ENCODE peak calls at places on chromosomes 2 and 18, in nine cellular contexts. One of them, this sample, is unnamed.

GRCh38 chr2:177429688-177430325 is 37.2 kb downstream of the AGPS start:
- DNase-seq in NCI-H1105: no peak
- DNase-seq in NCI-H2227 treated with DMSO at 0.1 percent for 48 hours: no peak
- DNase-seq in SK-N-SH: no peak
- DNase-seq in activated B cell treated with CpG ODN at 0.5 μM for 24 hours: no peak
- DNase-seq in NCI-H1417: no peak
- DNase-seq in choroid plexus epithelial cell: peak; percentile 96
- DNase-seq in stimulated activated CD8-positive, alpha-beta memory T cell treated with anti-CD3 and anti-CD28 coated beads, Interleukin-15, amount 100 ng/mL, for 24 hours: no peak
- DNase-seq in GM06990: no peak
- DNase-seq in this sample: no peak

GRCh38 chr18:1539276-1539675 is 634.6 kb downstream of the ADCYAP1 start:
- DNase-seq in choroid plexus epithelial cell: no peak
- DNase-seq in GM06990: no peak
- DNase-seq in NCI-H1417: no peak
- DNase-seq in NCI-H2227 treated with DMSO at 0.1 percent for 48 hours: no peak
- DNase-seq in activated B cell treated with CpG ODN at 0.5 μM for 24 hours: no peak
- DNase-seq in SK-N-SH: no peak
- DNase-seq in NCI-H1105: no peak
- DNase-seq in stimulated activated CD8-positive, alpha-beta memory T cell treated with anti-CD3 and anti-CD28 coated beads, Interleukin-15, amount 100 ng/mL, for 24 hours: no peak
- DNase-seq in this sample: no peak

GRCh38 chr2:171792922-171793580 is 101.0 kb downstream of the SLC25A12 start:
- DNase-seq in stimulated activated CD8-positive, alpha-beta memory T cell treated with anti-CD3 and anti-CD28 coated beads, Interleukin-15, amount 100 ng/mL, for 24 hours: no peak
- DNase-seq in SK-N-SH: no peak
- DNase-seq in activated B cell treated with CpG ODN at 0.5 μM for 24 hours: no peak
- DNase-seq in GM06990: no peak
- DNase-seq in choroid plexus epithelial cell: no peak
- DNase-seq in NCI-H1417: no peak
- DNase-seq in NCI-H2227 treated with DMSO at 0.1 percent for 48 hours: peak; percentile 70
- DNase-seq in NCI-H1105: no peak
- DNase-seq in this sample: no peak

GRCh38 chr18:76817888-76818611 is 4.3 kb upstream of the ZNF236 start:
- DNase-seq in SK-N-SH: no peak
- DNase-seq in NCI-H1105: no peak
- DNase-seq in choroid plexus epithelial cell: no peak
- DNase-seq in stimulated activated CD8-positive, alpha-beta memory T cell treated with anti-CD3 and anti-CD28 coated beads, Interleukin-15, amount 100 ng/mL, for 24 hours: no peak
- DNase-seq in NCI-H2227 treated with DMSO at 0.1 percent for 48 hours: no peak
- DNase-seq in activated B cell treated with CpG ODN at 0.5 μM for 24 hours: no peak
- DNase-seq in GM06990: no peak
- DNase-seq in NCI-H1417: no peak
- DNase-seq in this sample: no peak

GRCh38 chr2:206163251-206163880 is 3.7 kb downstream of the EEF1B2 start:
- DNase-seq in NCI-H1417: peak; percentile 0
- DNase-seq in choroid plexus epithelial cell: no peak
- DNase-seq in GM06990: no peak
- DNase-seq in activated B cell treated with CpG ODN at 0.5 μM for 24 hours: no peak
- DNase-seq in stimulated activated CD8-positive, alpha-beta memory T cell treated with anti-CD3 and anti-CD28 coated beads, Interleukin-15, amount 100 ng/mL, for 24 hours: no peak
- DNase-seq in NCI-H2227 treated with DMSO at 0.1 percent for 48 hours: peak; percentile 12
- DNase-seq in NCI-H1105: no peak
- DNase-seq in SK-N-SH: no peak
- DNase-seq in this sample: no peak

GRCh38 chr18:50847192-50847591 is 27.4 kb upstream of the MRO start:
- DNase-seq in GM06990: no peak
- DNase-seq in NCI-H1417: no peak
- DNase-seq in activated B cell treated with CpG ODN at 0.5 μM for 24 hours: no peak
- DNase-seq in choroid plexus epithelial cell: peak; percentile 52
- DNase-seq in stimulated activated CD8-positive, alpha-beta memory T cell treated with anti-CD3 and anti-CD28 coated beads, Interleukin-15, amount 100 ng/mL, for 24 hours: no peak
- DNase-seq in NCI-H1105: no peak
- DNase-seq in SK-N-SH: no peak
- DNase-seq in NCI-H2227 treated with DMSO at 0.1 percent for 48 hours: no peak
- DNase-seq in this sample: no peak

GRCh38 chr18:7987284-7987976 is 420.3 kb downstream of the PTPRM start:
- DNase-seq in stimulated activated CD8-positive, alpha-beta memory T cell treated with anti-CD3 and anti-CD28 coated beads, Interleukin-15, amount 100 ng/mL, for 24 hours: no peak
- DNase-seq in NCI-H1417: no peak
- DNase-seq in activated B cell treated with CpG ODN at 0.5 μM for 24 hours: no peak
- DNase-seq in GM06990: no peak
- DNase-seq in choroid plexus epithelial cell: peak; percentile 90
- DNase-seq in NCI-H2227 treated with DMSO at 0.1 percent for 48 hours: no peak
- DNase-seq in SK-N-SH: no peak
- DNase-seq in NCI-H1105: no peak
- DNase-seq in this sample: no peak

GRCh38 chr2:142241016-142241415 is 110.2 kb upstream of the LRP1B start:
- DNase-seq in NCI-H1105: no peak
- DNase-seq in GM06990: no peak
- DNase-seq in choroid plexus epithelial cell: no peak
- DNase-seq in NCI-H2227 treated with DMSO at 0.1 percent for 48 hours: no peak
- DNase-seq in NCI-H1417: no peak
- DNase-seq in SK-N-SH: no peak
- DNase-seq in stimulated activated CD8-positive, alpha-beta memory T cell treated with anti-CD3 and anti-CD28 coated beads, Interleukin-15, amount 100 ng/mL, for 24 hours: no peak
- DNase-seq in activated B cell treated with CpG ODN at 0.5 μM for 24 hours: no peak
- DNase-seq in this sample: no peak

GRCh38 chr2:109335586-109336266 is 206.7 kb downstream of the SH3RF3 start:
- DNase-seq in choroid plexus epithelial cell: peak; percentile 74
- DNase-seq in GM06990: no peak
- DNase-seq in NCI-H1105: no peak
- DNase-seq in NCI-H1417: no peak
- DNase-seq in NCI-H2227 treated with DMSO at 0.1 percent for 48 hours: no peak
- DNase-seq in SK-N-SH: no peak
- DNase-seq in stimulated activated CD8-positive, alpha-beta memory T cell treated with anti-CD3 and anti-CD28 coated beads, Interleukin-15, amount 100 ng/mL, for 24 hours: no peak
- DNase-seq in activated B cell treated with CpG ODN at 0.5 μM for 24 hours: no peak
- DNase-seq in this sample: no peak

GRCh38 chr2:9392895-9393757 is 30.2 kb downstream of the ITGB1BP1 start:
- DNase-seq in activated B cell treated with CpG ODN at 0.5 μM for 24 hours: no peak
- DNase-seq in GM06990: no peak
- DNase-seq in choroid plexus epithelial cell: peak; percentile 87
- DNase-seq in NCI-H1417: no peak
- DNase-seq in SK-N-SH: no peak
- DNase-seq in NCI-H2227 treated with DMSO at 0.1 percent for 48 hours: no peak
- DNase-seq in NCI-H1105: no peak
- DNase-seq in stimulated activated CD8-positive, alpha-beta memory T cell treated with anti-CD3 and anti-CD28 coated beads, Interleukin-15, amount 100 ng/mL, for 24 hours: no peak
- DNase-seq in this sample: no peak

GRCh38 chr18:8601277-8602032 is 7.8 kb upstream of the RAB12 start:
- DNase-seq in NCI-H1105: no peak
- DNase-seq in GM06990: peak; percentile 60
- DNase-seq in SK-N-SH: no peak
- DNase-seq in choroid plexus epithelial cell: no peak
- DNase-seq in NCI-H1417: no peak
- DNase-seq in activated B cell treated with CpG ODN at 0.5 μM for 24 hours: no peak
- DNase-seq in NCI-H2227 treated with DMSO at 0.1 percent for 48 hours: no peak
- DNase-seq in stimulated activated CD8-positive, alpha-beta memory T cell treated with anti-CD3 and anti-CD28 coated beads, Interleukin-15, amount 100 ng/mL, for 24 hours: no peak
- DNase-seq in this sample: no peak

GRCh38 chr2:105788670-105789290 is 44.1 kb downstream of the NCK2 start:
- DNase-seq in NCI-H2227 treated with DMSO at 0.1 percent for 48 hours: no peak
- DNase-seq in GM06990: no peak
- DNase-seq in choroid plexus epithelial cell: no peak
- DNase-seq in NCI-H1105: no peak
- DNase-seq in activated B cell treated with CpG ODN at 0.5 μM for 24 hours: no peak
- DNase-seq in stimulated activated CD8-positive, alpha-beta memory T cell treated with anti-CD3 and anti-CD28 coated beads, Interleukin-15, amount 100 ng/mL, for 24 hours: no peak
- DNase-seq in NCI-H1417: no peak
- DNase-seq in SK-N-SH: no peak
- DNase-seq in this sample: no peak

GRCh38 chr2:219968685-219969345 is 341.4 kb downstream of the SLC4A3 start:
- DNase-seq in choroid plexus epithelial cell: no peak
- DNase-seq in SK-N-SH: no peak
- DNase-seq in NCI-H1417: no peak
- DNase-seq in stimulated activated CD8-positive, alpha-beta memory T cell treated with anti-CD3 and anti-CD28 coated beads, Interleukin-15, amount 100 ng/mL, for 24 hours: no peak
- DNase-seq in activated B cell treated with CpG ODN at 0.5 μM for 24 hours: no peak
- DNase-seq in NCI-H2227 treated with DMSO at 0.1 percent for 48 hours: no peak
- DNase-seq in NCI-H1105: no peak
- DNase-seq in GM06990: no peak
- DNase-seq in this sample: no peak

GRCh38 chr2:162164802-162165201 is 12.8 kb upstream of the GCG start:
- DNase-seq in choroid plexus epithelial cell: no peak
- DNase-seq in SK-N-SH: no peak
- DNase-seq in activated B cell treated with CpG ODN at 0.5 μM for 24 hours: no peak
- DNase-seq in NCI-H1417: no peak
- DNase-seq in stimulated activated CD8-positive, alpha-beta memory T cell treated with anti-CD3 and anti-CD28 coated beads, Interleukin-15, amount 100 ng/mL, for 24 hours: no peak
- DNase-seq in NCI-H1105: no peak
- DNase-seq in NCI-H2227 treated with DMSO at 0.1 percent for 48 hours: no peak
- DNase-seq in GM06990: no peak
- DNase-seq in this sample: no peak

GRCh38 chr2:220276736-220277444 is 649.5 kb downstream of the SLC4A3 start:
- DNase-seq in NCI-H1105: no peak
- DNase-seq in stimulated activated CD8-positive, alpha-beta memory T cell treated with anti-CD3 and anti-CD28 coated beads, Interleukin-15, amount 100 ng/mL, for 24 hours: no peak
- DNase-seq in choroid plexus epithelial cell: peak; percentile 41
- DNase-seq in NCI-H1417: no peak
- DNase-seq in GM06990: no peak
- DNase-seq in activated B cell treated with CpG ODN at 0.5 μM for 24 hours: no peak
- DNase-seq in SK-N-SH: no peak
- DNase-seq in NCI-H2227 treated with DMSO at 0.1 percent for 48 hours: no peak
- DNase-seq in this sample: no peak

GRCh38 chr18:51123936-51124486 is 73.5 kb downstream of the MEX3C start:
- DNase-seq in activated B cell treated with CpG ODN at 0.5 μM for 24 hours: no peak
- DNase-seq in stimulated activated CD8-positive, alpha-beta memory T cell treated with anti-CD3 and anti-CD28 coated beads, Interleukin-15, amount 100 ng/mL, for 24 hours: no peak
- DNase-seq in NCI-H2227 treated with DMSO at 0.1 percent for 48 hours: no peak
- DNase-seq in SK-N-SH: no peak
- DNase-seq in NCI-H1417: no peak
- DNase-seq in choroid plexus epithelial cell: no peak
- DNase-seq in NCI-H1105: no peak
- DNase-seq in GM06990: no peak
- DNase-seq in this sample: no peak

GRCh38 chr2:138421315-138421970 is 80.1 kb upstream of the SPOPL start:
- DNase-seq in NCI-H1105: no peak
- DNase-seq in choroid plexus epithelial cell: peak; percentile 17
- DNase-seq in stimulated activated CD8-positive, alpha-beta memory T cell treated with anti-CD3 and anti-CD28 coated beads, Interleukin-15, amount 100 ng/mL, for 24 hours: no peak
- DNase-seq in NCI-H1417: no peak
- DNase-seq in GM06990: no peak
- DNase-seq in activated B cell treated with CpG ODN at 0.5 μM for 24 hours: no peak
- DNase-seq in SK-N-SH: no peak
- DNase-seq in NCI-H2227 treated with DMSO at 0.1 percent for 48 hours: no peak
- DNase-seq in this sample: no peak

GRCh38 chr2:157250836-157251235 is 6.7 kb upstream of the GALNT5 start:
- DNase-seq in stimulated activated CD8-positive, alpha-beta memory T cell treated with anti-CD3 and anti-CD28 coated beads, Interleukin-15, amount 100 ng/mL, for 24 hours: no peak
- DNase-seq in activated B cell treated with CpG ODN at 0.5 μM for 24 hours: no peak
- DNase-seq in NCI-H2227 treated with DMSO at 0.1 percent for 48 hours: no peak
- DNase-seq in NCI-H1105: no peak
- DNase-seq in SK-N-SH: no peak
- DNase-seq in choroid plexus epithelial cell: no peak
- DNase-seq in NCI-H1417: no peak
- DNase-seq in GM06990: no peak
- DNase-seq in this sample: no peak

GRCh38 chr18:26135563-26135962 is 1.9 kb downstream of the PSMA8 start:
- DNase-seq in GM06990: no peak
- DNase-seq in stimulated activated CD8-positive, alpha-beta memory T cell treated with anti-CD3 and anti-CD28 coated beads, Interleukin-15, amount 100 ng/mL, for 24 hours: no peak
- DNase-seq in NCI-H2227 treated with DMSO at 0.1 percent for 48 hours: no peak
- DNase-seq in SK-N-SH: no peak
- DNase-seq in NCI-H1105: no peak
- DNase-seq in NCI-H1417: no peak
- DNase-seq in choroid plexus epithelial cell: no peak
- DNase-seq in activated B cell treated with CpG ODN at 0.5 μM for 24 hours: no peak
- DNase-seq in this sample: no peak

GRCh38 chr2:120005834-120006521 is 6.9 kb upstream of the EPB41L5 start:
- DNase-seq in activated B cell treated with CpG ODN at 0.5 μM for 24 hours: no peak
- DNase-seq in GM06990: peak; percentile 37
- DNase-seq in NCI-H1105: no peak
- DNase-seq in SK-N-SH: no peak
- DNase-seq in NCI-H2227 treated with DMSO at 0.1 percent for 48 hours: no peak
- DNase-seq in stimulated activated CD8-positive, alpha-beta memory T cell treated with anti-CD3 and anti-CD28 coated beads, Interleukin-15, amount 100 ng/mL, for 24 hours: no peak
- DNase-seq in choroid plexus epithelial cell: no peak
- DNase-seq in NCI-H1417: no peak
- DNase-seq in this sample: peak; percentile 52

GRCh38 chr2:52874706-52875105 is 892.9 kb upstream of the CHAC2 start:
- DNase-seq in stimulated activated CD8-positive, alpha-beta memory T cell treated with anti-CD3 and anti-CD28 coated beads, Interleukin-15, amount 100 ng/mL, for 24 hours: no peak
- DNase-seq in activated B cell treated with CpG ODN at 0.5 μM for 24 hours: no peak
- DNase-seq in NCI-H1105: no peak
- DNase-seq in SK-N-SH: no peak
- DNase-seq in NCI-H1417: no peak
- DNase-seq in choroid plexus epithelial cell: no peak
- DNase-seq in GM06990: no peak
- DNase-seq in NCI-H2227 treated with DMSO at 0.1 percent for 48 hours: no peak
- DNase-seq in this sample: no peak

GRCh38 chr18:48781041-48781989 is 169.4 kb downstream of the SMAD7 start:
- DNase-seq in choroid plexus epithelial cell: peak; percentile 58
- DNase-seq in NCI-H1417: no peak
- DNase-seq in stimulated activated CD8-positive, alpha-beta memory T cell treated with anti-CD3 and anti-CD28 coated beads, Interleukin-15, amount 100 ng/mL, for 24 hours: no peak
- DNase-seq in GM06990: no peak
- DNase-seq in activated B cell treated with CpG ODN at 0.5 μM for 24 hours: no peak
- DNase-seq in NCI-H2227 treated with DMSO at 0.1 percent for 48 hours: peak; percentile 36
- DNase-seq in SK-N-SH: peak; percentile 91
- DNase-seq in NCI-H1105: no peak
- DNase-seq in this sample: no peak

GRCh38 chr2:176956791-176957190 is 255.8 kb upstream of the HNRNPA3 start:
- DNase-seq in NCI-H1105: no peak
- DNase-seq in NCI-H2227 treated with DMSO at 0.1 percent for 48 hours: no peak
- DNase-seq in choroid plexus epithelial cell: no peak
- DNase-seq in activated B cell treated with CpG ODN at 0.5 μM for 24 hours: no peak
- DNase-seq in SK-N-SH: no peak
- DNase-seq in NCI-H1417: no peak
- DNase-seq in GM06990: no peak
- DNase-seq in stimulated activated CD8-positive, alpha-beta memory T cell treated with anti-CD3 and anti-CD28 coated beads, Interleukin-15, amount 100 ng/mL, for 24 hours: no peak
- DNase-seq in this sample: no peak

GRCh38 chr2:173119069-173119807 is 43.6 kb downstream of the MAP3K20 start:
- DNase-seq in NCI-H2227 treated with DMSO at 0.1 percent for 48 hours: no peak
- DNase-seq in GM06990: peak; percentile 21
- DNase-seq in stimulated activated CD8-positive, alpha-beta memory T cell treated with anti-CD3 and anti-CD28 coated beads, Interleukin-15, amount 100 ng/mL, for 24 hours: no peak
- DNase-seq in NCI-H1105: no peak
- DNase-seq in SK-N-SH: no peak
- DNase-seq in choroid plexus epithelial cell: no peak
- DNase-seq in activated B cell treated with CpG ODN at 0.5 μM for 24 hours: no peak
- DNase-seq in NCI-H1417: no peak
- DNase-seq in this sample: no peak

GRCh38 chr18:22559414-22560282 is 141.9 kb upstream of the CTAGE1 start:
- DNase-seq in NCI-H1417: peak; percentile 40
- DNase-seq in SK-N-SH: peak; percentile 74
- DNase-seq in NCI-H1105: peak; percentile 26
- DNase-seq in NCI-H2227 treated with DMSO at 0.1 percent for 48 hours: no peak
- DNase-seq in choroid plexus epithelial cell: peak; percentile 63
- DNase-seq in stimulated activated CD8-positive, alpha-beta memory T cell treated with anti-CD3 and anti-CD28 coated beads, Interleukin-15, amount 100 ng/mL, for 24 hours: no peak
- DNase-seq in activated B cell treated with CpG ODN at 0.5 μM for 24 hours: no peak
- DNase-seq in GM06990: no peak
- DNase-seq in this sample: peak; percentile 46

GRCh38 chr2:227450921-227451654 is 20.9 kb upstream of the AGFG1 start:
- DNase-seq in activated B cell treated with CpG ODN at 0.5 μM for 24 hours: no peak
- DNase-seq in SK-N-SH: peak; percentile 76
- DNase-seq in choroid plexus epithelial cell: no peak
- DNase-seq in NCI-H2227 treated with DMSO at 0.1 percent for 48 hours: no peak
- DNase-seq in NCI-H1417: no peak
- DNase-seq in GM06990: no peak
- DNase-seq in stimulated activated CD8-positive, alpha-beta memory T cell treated with anti-CD3 and anti-CD28 coated beads, Interleukin-15, amount 100 ng/mL, for 24 hours: no peak
- DNase-seq in NCI-H1105: no peak
- DNase-seq in this sample: no peak

GRCh38 chr18:62585274-62586147 is 62.7 kb downstream of the ZCCHC2 start:
- DNase-seq in NCI-H1417: no peak
- DNase-seq in activated B cell treated with CpG ODN at 0.5 μM for 24 hours: no peak
- DNase-seq in NCI-H2227 treated with DMSO at 0.1 percent for 48 hours: no peak
- DNase-seq in SK-N-SH: no peak
- DNase-seq in NCI-H1105: no peak
- DNase-seq in choroid plexus epithelial cell: no peak
- DNase-seq in stimulated activated CD8-positive, alpha-beta memory T cell treated with anti-CD3 and anti-CD28 coated beads, Interleukin-15, amount 100 ng/mL, for 24 hours: no peak
- DNase-seq in GM06990: no peak
- DNase-seq in this sample: no peak

GRCh38 chr2:109209412-109209811 is 80.4 kb downstream of the SH3RF3 start:
- DNase-seq in GM06990: no peak
- DNase-seq in activated B cell treated with CpG ODN at 0.5 μM for 24 hours: no peak
- DNase-seq in choroid plexus epithelial cell: peak; percentile 76
- DNase-seq in NCI-H2227 treated with DMSO at 0.1 percent for 48 hours: no peak
- DNase-seq in NCI-H1417: no peak
- DNase-seq in SK-N-SH: no peak
- DNase-seq in stimulated activated CD8-positive, alpha-beta memory T cell treated with anti-CD3 and anti-CD28 coated beads, Interleukin-15, amount 100 ng/mL, for 24 hours: no peak
- DNase-seq in NCI-H1105: no peak
- DNase-seq in this sample: no peak

GRCh38 chr2:174753038-174753633 is 11.1 kb downstream of the CHRNA1 start:
- DNase-seq in NCI-H1417: no peak
- DNase-seq in NCI-H1105: no peak
- DNase-seq in activated B cell treated with CpG ODN at 0.5 μM for 24 hours: peak; percentile 22
- DNase-seq in choroid plexus epithelial cell: no peak
- DNase-seq in stimulated activated CD8-positive, alpha-beta memory T cell treated with anti-CD3 and anti-CD28 coated beads, Interleukin-15, amount 100 ng/mL, for 24 hours: no peak
- DNase-seq in SK-N-SH: no peak
- DNase-seq in NCI-H2227 treated with DMSO at 0.1 percent for 48 hours: no peak
- DNase-seq in GM06990: peak; percentile 53
- DNase-seq in this sample: no peak

GRCh38 chr18:46815661-46816060 is 58.8 kb upstream of the ST8SIA5 start:
- DNase-seq in stimulated activated CD8-positive, alpha-beta memory T cell treated with anti-CD3 and anti-CD28 coated beads, Interleukin-15, amount 100 ng/mL, for 24 hours: no peak
- DNase-seq in NCI-H1105: no peak
- DNase-seq in NCI-H1417: no peak
- DNase-seq in choroid plexus epithelial cell: no peak
- DNase-seq in GM06990: no peak
- DNase-seq in NCI-H2227 treated with DMSO at 0.1 percent for 48 hours: no peak
- DNase-seq in SK-N-SH: no peak
- DNase-seq in activated B cell treated with CpG ODN at 0.5 μM for 24 hours: no peak
- DNase-seq in this sample: no peak

GRCh38 chr2:240478346-240479110 is 43.1 kb downstream of the GPC1 start:
- DNase-seq in NCI-H1105: no peak
- DNase-seq in NCI-H1417: no peak
- DNase-seq in choroid plexus epithelial cell: no peak
- DNase-seq in NCI-H2227 treated with DMSO at 0.1 percent for 48 hours: no peak
- DNase-seq in GM06990: peak; percentile 3
- DNase-seq in SK-N-SH: peak; percentile 6
- DNase-seq in activated B cell treated with CpG ODN at 0.5 μM for 24 hours: no peak
- DNase-seq in stimulated activated CD8-positive, alpha-beta memory T cell treated with anti-CD3 and anti-CD28 coated beads, Interleukin-15, amount 100 ng/mL, for 24 hours: no peak
- DNase-seq in this sample: no peak

This sample was measured in GM13977.